ENCODE peak calls at places on chromosomes 7 and 10, in six cellular contexts. One of them, this sample, is unnamed.

GRCh38 chr10:110006358-110007170 is 1.2 kb upstream of the ADD3 start:
- DNase-seq in cerebellar cortex: peak; percentile 62
- DNase-seq in activated effector memory CD4-positive, alpha-beta T cell treated with anti-CD3 and anti-CD28 coated beads, Interleukin-2, amount 50 U/mL, for 16 hours: no peak
- DNase-seq in dermis blood vessel endothelial cell: peak; percentile 29
- DNase-seq in substantia nigra: peak; percentile 63
- DNase-seq in AG09319: no peak
- DNase-seq in this sample: peak; percentile 25

GRCh38 chr7:131225619-131226101 is 102.0 kb upstream of the MKLN1 start:
- DNase-seq in cerebellar cortex: peak; percentile 16
- DNase-seq in activated effector memory CD4-positive, alpha-beta T cell treated with anti-CD3 and anti-CD28 coated beads, Interleukin-2, amount 50 U/mL, for 16 hours: no peak
- DNase-seq in substantia nigra: no peak
- DNase-seq in AG09319: peak; percentile 28
- DNase-seq in dermis blood vessel endothelial cell: peak; percentile 43
- DNase-seq in this sample: no peak

GRCh38 chr7:107344799-107345198 is 125.1 kb upstream of the GPR22 start:
- DNase-seq in substantia nigra: no peak
- DNase-seq in activated effector memory CD4-positive, alpha-beta T cell treated with anti-CD3 and anti-CD28 coated beads, Interleukin-2, amount 50 U/mL, for 16 hours: no peak
- DNase-seq in cerebellar cortex: no peak
- DNase-seq in AG09319: no peak
- DNase-seq in dermis blood vessel endothelial cell: no peak
- DNase-seq in this sample: no peak

GRCh38 chr10:69912584-69912983 is 110.9 kb downstream of the COL13A1 start:
- DNase-seq in dermis blood vessel endothelial cell: peak; percentile 38
- DNase-seq in AG09319: no peak
- DNase-seq in activated effector memory CD4-positive, alpha-beta T cell treated with anti-CD3 and anti-CD28 coated beads, Interleukin-2, amount 50 U/mL, for 16 hours: no peak
- DNase-seq in cerebellar cortex: no peak
- DNase-seq in substantia nigra: no peak
- DNase-seq in this sample: peak; percentile 12

GRCh38 chr7:130888017-130888371 is 154.0 kb upstream of the KLF14 start:
- DNase-seq in cerebellar cortex: no peak
- DNase-seq in substantia nigra: no peak
- DNase-seq in dermis blood vessel endothelial cell: no peak
- DNase-seq in AG09319: no peak
- DNase-seq in activated effector memory CD4-positive, alpha-beta T cell treated with anti-CD3 and anti-CD28 coated beads, Interleukin-2, amount 50 U/mL, for 16 hours: peak; percentile 64
- DNase-seq in this sample: no peak

GRCh38 chr10:48231699-48232315 is 42.7 kb downstream of the FRMPD2 start:
- DNase-seq in substantia nigra: no peak
- DNase-seq in dermis blood vessel endothelial cell: no peak
- DNase-seq in cerebellar cortex: no peak
- DNase-seq in activated effector memory CD4-positive, alpha-beta T cell treated with anti-CD3 and anti-CD28 coated beads, Interleukin-2, amount 50 U/mL, for 16 hours: no peak
- DNase-seq in AG09319: no peak
- DNase-seq in this sample: no peak

GRCh38 chr10:89683911-89684310 is 17.5 kb upstream of the KIF20B start:
- DNase-seq in dermis blood vessel endothelial cell: no peak
- DNase-seq in AG09319: no peak
- DNase-seq in substantia nigra: no peak
- DNase-seq in activated effector memory CD4-positive, alpha-beta T cell treated with anti-CD3 and anti-CD28 coated beads, Interleukin-2, amount 50 U/mL, for 16 hours: no peak
- DNase-seq in cerebellar cortex: no peak
- DNase-seq in this sample: no peak

GRCh38 chr7:98215561-98216495 is 4.6 kb downstream of the BHLHA15 start:
- DNase-seq in activated effector memory CD4-positive, alpha-beta T cell treated with anti-CD3 and anti-CD28 coated beads, Interleukin-2, amount 50 U/mL, for 16 hours: no peak
- DNase-seq in dermis blood vessel endothelial cell: no peak
- DNase-seq in cerebellar cortex: no peak
- DNase-seq in AG09319: no peak
- DNase-seq in substantia nigra: no peak
- DNase-seq in this sample: no peak

GRCh38 chr10:126062132-126063032 is 166.0 kb downstream of the FANK1 start:
- DNase-seq in activated effector memory CD4-positive, alpha-beta T cell treated with anti-CD3 and anti-CD28 coated beads, Interleukin-2, amount 50 U/mL, for 16 hours: no peak
- DNase-seq in dermis blood vessel endothelial cell: peak; percentile 94
- DNase-seq in cerebellar cortex: no peak
- DNase-seq in substantia nigra: no peak
- DNase-seq in AG09319: peak; percentile 90
- DNase-seq in this sample: peak; percentile 87

GRCh38 chr10:57049096-57049495 is 688.0 kb upstream of the ZWINT start:
- DNase-seq in AG09319: no peak
- DNase-seq in activated effector memory CD4-positive, alpha-beta T cell treated with anti-CD3 and anti-CD28 coated beads, Interleukin-2, amount 50 U/mL, for 16 hours: no peak
- DNase-seq in substantia nigra: no peak
- DNase-seq in dermis blood vessel endothelial cell: no peak
- DNase-seq in cerebellar cortex: no peak
- DNase-seq in this sample: no peak

GRCh38 chr10:60089095-60089494 is 182.7 kb upstream of the CCDC6 start:
- DNase-seq in activated effector memory CD4-positive, alpha-beta T cell treated with anti-CD3 and anti-CD28 coated beads, Interleukin-2, amount 50 U/mL, for 16 hours: no peak
- DNase-seq in substantia nigra: no peak
- DNase-seq in AG09319: no peak
- DNase-seq in dermis blood vessel endothelial cell: peak; percentile 12
- DNase-seq in cerebellar cortex: no peak
- DNase-seq in this sample: no peak

GRCh38 chr7:116671681-116672595 is at the start of gene MET:
- DNase-seq in AG09319: no peak
- DNase-seq in dermis blood vessel endothelial cell: peak; percentile 86
- DNase-seq in cerebellar cortex: peak; percentile 6
- DNase-seq in substantia nigra: no peak
- DNase-seq in activated effector memory CD4-positive, alpha-beta T cell treated with anti-CD3 and anti-CD28 coated beads, Interleukin-2, amount 50 U/mL, for 16 hours: peak; percentile 65
- DNase-seq in this sample: peak; percentile 51

GRCh38 chr7:43906327-43907010 is at the start of gene URGCP:
- DNase-seq in activated effector memory CD4-positive, alpha-beta T cell treated with anti-CD3 and anti-CD28 coated beads, Interleukin-2, amount 50 U/mL, for 16 hours: peak; percentile 84
- DNase-seq in AG09319: no peak
- DNase-seq in substantia nigra: no peak
- DNase-seq in dermis blood vessel endothelial cell: peak; percentile 56
- DNase-seq in cerebellar cortex: no peak
- DNase-seq in this sample: no peak

GRCh38 chr7:100891555-100891954 is 2.0 kb upstream of the UFSP1 start:
- DNase-seq in dermis blood vessel endothelial cell: peak; percentile 34
- DNase-seq in cerebellar cortex: no peak
- DNase-seq in activated effector memory CD4-positive, alpha-beta T cell treated with anti-CD3 and anti-CD28 coated beads, Interleukin-2, amount 50 U/mL, for 16 hours: no peak
- DNase-seq in substantia nigra: no peak
- DNase-seq in AG09319: no peak
- DNase-seq in this sample: no peak

GRCh38 chr10:18044976-18045720 is 93.4 kb downstream of the SLC39A12 start:
- DNase-seq in substantia nigra: no peak
- DNase-seq in AG09319: no peak
- DNase-seq in dermis blood vessel endothelial cell: no peak
- DNase-seq in activated effector memory CD4-positive, alpha-beta T cell treated with anti-CD3 and anti-CD28 coated beads, Interleukin-2, amount 50 U/mL, for 16 hours: no peak
- DNase-seq in cerebellar cortex: no peak
- DNase-seq in this sample: no peak

GRCh38 chr7:80210400-80210799 is 75.8 kb downstream of the GNAI1 start:
- DNase-seq in activated effector memory CD4-positive, alpha-beta T cell treated with anti-CD3 and anti-CD28 coated beads, Interleukin-2, amount 50 U/mL, for 16 hours: no peak
- DNase-seq in dermis blood vessel endothelial cell: no peak
- DNase-seq in substantia nigra: no peak
- DNase-seq in cerebellar cortex: no peak
- DNase-seq in AG09319: no peak
- DNase-seq in this sample: no peak

GRCh38 chr10:15167411-15168295 is 840 bp downstream of the NMT2 start:
- DNase-seq in dermis blood vessel endothelial cell: peak; percentile 73
- DNase-seq in activated effector memory CD4-positive, alpha-beta T cell treated with anti-CD3 and anti-CD28 coated beads, Interleukin-2, amount 50 U/mL, for 16 hours: peak; percentile 80
- DNase-seq in substantia nigra: peak; percentile 25
- DNase-seq in cerebellar cortex: peak; percentile 53
- DNase-seq in AG09319: no peak
- DNase-seq in this sample: no peak

GRCh38 chr10:27359792-27360320 is 119.3 kb upstream of the ACBD5 start:
- DNase-seq in dermis blood vessel endothelial cell: no peak
- DNase-seq in cerebellar cortex: no peak
- DNase-seq in substantia nigra: no peak
- DNase-seq in AG09319: no peak
- DNase-seq in activated effector memory CD4-positive, alpha-beta T cell treated with anti-CD3 and anti-CD28 coated beads, Interleukin-2, amount 50 U/mL, for 16 hours: no peak
- DNase-seq in this sample: no peak

GRCh38 chr7:76302299-76303056 is at the start of gene HSPB1:
- DNase-seq in cerebellar cortex: peak; percentile 93
- DNase-seq in substantia nigra: peak; percentile 45
- DNase-seq in activated effector memory CD4-positive, alpha-beta T cell treated with anti-CD3 and anti-CD28 coated beads, Interleukin-2, amount 50 U/mL, for 16 hours: peak; percentile 91
- DNase-seq in dermis blood vessel endothelial cell: peak; percentile 97
- DNase-seq in AG09319: peak; percentile 68
- DNase-seq in this sample: peak; percentile 83

GRCh38 chr10:102644066-102644645 is at the start of gene TRIM8:
- DNase-seq in activated effector memory CD4-positive, alpha-beta T cell treated with anti-CD3 and anti-CD28 coated beads, Interleukin-2, amount 50 U/mL, for 16 hours: peak; percentile 86
- DNase-seq in dermis blood vessel endothelial cell: peak; percentile 63
- DNase-seq in AG09319: no peak
- DNase-seq in cerebellar cortex: peak; percentile 47
- DNase-seq in substantia nigra: no peak
- DNase-seq in this sample: peak; percentile 59

GRCh38 chr7:115145512-115145911 is 223.6 kb downstream of the MDFIC start:
- DNase-seq in activated effector memory CD4-positive, alpha-beta T cell treated with anti-CD3 and anti-CD28 coated beads, Interleukin-2, amount 50 U/mL, for 16 hours: no peak
- DNase-seq in dermis blood vessel endothelial cell: no peak
- DNase-seq in cerebellar cortex: no peak
- DNase-seq in substantia nigra: no peak
- DNase-seq in AG09319: peak; percentile 80
- DNase-seq in this sample: no peak

GRCh38 chr7:131425992-131426391 is 98.3 kb downstream of the MKLN1 start:
- DNase-seq in substantia nigra: no peak
- DNase-seq in cerebellar cortex: peak; percentile 35
- DNase-seq in dermis blood vessel endothelial cell: no peak
- DNase-seq in AG09319: no peak
- DNase-seq in activated effector memory CD4-positive, alpha-beta T cell treated with anti-CD3 and anti-CD28 coated beads, Interleukin-2, amount 50 U/mL, for 16 hours: no peak
- DNase-seq in this sample: peak; percentile 2

GRCh38 chr7:67343114-67343513 is 346.5 kb downstream of the TYW1 start:
- DNase-seq in dermis blood vessel endothelial cell: no peak
- DNase-seq in substantia nigra: no peak
- DNase-seq in cerebellar cortex: no peak
- DNase-seq in activated effector memory CD4-positive, alpha-beta T cell treated with anti-CD3 and anti-CD28 coated beads, Interleukin-2, amount 50 U/mL, for 16 hours: no peak
- DNase-seq in AG09319: no peak
- DNase-seq in this sample: no peak

GRCh38 chr7:106598663-106599342 is 62.2 kb downstream of the CCDC71L start:
- DNase-seq in cerebellar cortex: peak; percentile 15
- DNase-seq in AG09319: no peak
- DNase-seq in dermis blood vessel endothelial cell: peak; percentile 92
- DNase-seq in activated effector memory CD4-positive, alpha-beta T cell treated with anti-CD3 and anti-CD28 coated beads, Interleukin-2, amount 50 U/mL, for 16 hours: peak; percentile 85
- DNase-seq in substantia nigra: no peak
- DNase-seq in this sample: peak; percentile 89

GRCh38 chr10:130864951-130865350 is 446.6 kb downstream of the TCERG1L start:
- DNase-seq in activated effector memory CD4-positive, alpha-beta T cell treated with anti-CD3 and anti-CD28 coated beads, Interleukin-2, amount 50 U/mL, for 16 hours: no peak
- DNase-seq in cerebellar cortex: no peak
- DNase-seq in dermis blood vessel endothelial cell: no peak
- DNase-seq in substantia nigra: no peak
- DNase-seq in AG09319: no peak
- DNase-seq in this sample: no peak

GRCh38 chr7:140209866-140210609 is 33.3 kb upstream of the KDM7A start:
- DNase-seq in activated effector memory CD4-positive, alpha-beta T cell treated with anti-CD3 and anti-CD28 coated beads, Interleukin-2, amount 50 U/mL, for 16 hours: peak; percentile 81
- DNase-seq in dermis blood vessel endothelial cell: no peak
- DNase-seq in cerebellar cortex: no peak
- DNase-seq in substantia nigra: no peak
- DNase-seq in AG09319: no peak
- DNase-seq in this sample: no peak

GRCh38 chr7:157211710-157212109 is 73.0 kb downstream of the UBE3C start:
- DNase-seq in dermis blood vessel endothelial cell: peak; percentile 44
- DNase-seq in substantia nigra: no peak
- DNase-seq in cerebellar cortex: peak; percentile 50
- DNase-seq in AG09319: no peak
- DNase-seq in activated effector memory CD4-positive, alpha-beta T cell treated with anti-CD3 and anti-CD28 coated beads, Interleukin-2, amount 50 U/mL, for 16 hours: no peak
- DNase-seq in this sample: no peak

GRCh38 chr7:74579800-74580685 is 77.5 kb upstream of the GTF2I start:
- DNase-seq in substantia nigra: no peak
- DNase-seq in dermis blood vessel endothelial cell: no peak
- DNase-seq in activated effector memory CD4-positive, alpha-beta T cell treated with anti-CD3 and anti-CD28 coated beads, Interleukin-2, amount 50 U/mL, for 16 hours: no peak
- DNase-seq in AG09319: no peak
- DNase-seq in cerebellar cortex: no peak
- DNase-seq in this sample: no peak

GRCh38 chr10:60101821-60102220 is 195.5 kb upstream of the CCDC6 start:
- DNase-seq in cerebellar cortex: peak; percentile 39
- DNase-seq in dermis blood vessel endothelial cell: no peak
- DNase-seq in AG09319: no peak
- DNase-seq in activated effector memory CD4-positive, alpha-beta T cell treated with anti-CD3 and anti-CD28 coated beads, Interleukin-2, amount 50 U/mL, for 16 hours: no peak
- DNase-seq in substantia nigra: no peak
- DNase-seq in this sample: no peak

GRCh38 chr7:149459540-149460433 is 1.1 kb downstream of the ZNF777 start:
- DNase-seq in cerebellar cortex: no peak
- DNase-seq in dermis blood vessel endothelial cell: peak; percentile 45
- DNase-seq in substantia nigra: no peak
- DNase-seq in activated effector memory CD4-positive, alpha-beta T cell treated with anti-CD3 and anti-CD28 coated beads, Interleukin-2, amount 50 U/mL, for 16 hours: no peak
- DNase-seq in AG09319: no peak
- DNase-seq in this sample: peak; percentile 39

GRCh38 chr7:72493850-72494661 is 81.9 kb upstream of the CALN1 start:
- DNase-seq in AG09319: no peak
- DNase-seq in activated effector memory CD4-positive, alpha-beta T cell treated with anti-CD3 and anti-CD28 coated beads, Interleukin-2, amount 50 U/mL, for 16 hours: peak; percentile 75
- DNase-seq in substantia nigra: peak; percentile 11
- DNase-seq in cerebellar cortex: peak; percentile 91
- DNase-seq in dermis blood vessel endothelial cell: peak; percentile 70
- DNase-seq in this sample: peak; percentile 40

This sample was measured in dermis microvascular lymphatic vessel endothelial cell.